ENCODE peak calls at places on chromosomes 13 and 19, in seven cellular contexts. H is hepatocyte, U is cardiac muscle cell, Y is esophagus squamous epithelium, W is psoas muscle, I is right lobe of liver, N is GM12878. F is an unnamed sample. For H3K27me3 and H3K9me3, the result is how much of the 10 kb centered on the place peaks cover.

GRCh38 chr19:5309438-5310204 is 31.0 kb downstream of the PTPRS start:
- DNase-seq in H (no peak), U (no peak), Y (no peak), W (no peak), I (no peak), N (no peak), F (no peak)

GRCh38 chr13:73056054-73056962 is 2.5 kb upstream of the KLF5 start:
- DNase-seq in H (peak), U (no peak), Y (no peak), W (no peak), I (no peak), N (no peak), F (no peak)

GRCh38 chr13:79724348-79725103 is 243.6 kb downstream of the NDFIP2 start:
- DNase-seq in H (peak), U (peak), Y (no peak), W (no peak), I (no peak), N (no peak), F (no peak)

GRCh38 chr19:6868341-6868740 is 19.0 kb upstream of the ADGRE1 start:
- DNase-seq in H (no peak), U (no peak), Y (no peak), W (peak), I (no peak), N (no peak), F (no peak)

GRCh38 chr19:3619631-3620012 is 7.0 kb downstream of the CACTIN start:
- DNase-seq in H (no peak), U (no peak), Y (no peak), W (peak), I (no peak), N (no peak), F (no peak)

GRCh38 chr19:29549105-29550070 is 23.6 kb downstream of the VSTM2B start:
- DNase-seq in H (no peak), U (no peak), Y (no peak), W (no peak), I (peak), N (no peak), F (no peak)

GRCh38 chr13:30763786-30764440 is 28.6 kb downstream of the ALOX5AP start:
- DNase-seq in H (no peak), U (no peak), Y (no peak), W (no peak), I (no peak), N (no peak), F (no peak)

GRCh38 chr13:28464861-28465260 is 30.1 kb downstream of the FLT1 start:
- DNase-seq in H (no peak), U (no peak), Y (no peak), W (no peak), I (no peak), N (no peak), F (no peak)

GRCh38 chr19:792361-792885 is 4.8 kb upstream of the PTBP1 start:
- DNase-seq in H (no peak), U (no peak), Y (no peak), W (no peak), I (no peak), N (no peak), F (no peak)

GRCh38 chr19:38402623-38402966 is 298 bp upstream of the FAM98C start:
- DNase-seq in H (no peak), U (no peak), Y (no peak), W (no peak), I (no peak), N (no peak), F (no peak)

GRCh38 chr13:109204252-109204651 is 574.8 kb downstream of the MYO16 start:
- DNase-seq in H (no peak), U (no peak), Y (no peak), W (no peak), I (no peak), N (no peak), F (no peak)

GRCh38 chr19:734716-735115 is 16.2 kb upstream of the MISP start:
- DNase-seq in H (no peak), U (no peak), Y (no peak), W (no peak), I (no peak), N (no peak), F (no peak)

GRCh38 chr13:60454425-60454824 is 57.4 kb downstream of the TDRD3 start:
- DNase-seq in H (no peak), U (no peak), Y (no peak), W (no peak), I (no peak), N (no peak), F (no peak)

GRCh38 chr13:98821372-98822237 is 69.1 kb upstream of the SLC15A1 start:
- DNase-seq in H (peak), U (peak), Y (no peak), W (no peak), I (peak), N (no peak), F (no peak)

GRCh38 chr13:60617863-60618733 is 221.1 kb downstream of the TDRD3 start:
- DNase-seq in H (peak), U (peak), Y (no peak), W (no peak), I (no peak), N (no peak), F (no peak)

GRCh38 chr13:79393564-79394249 is 12.3 kb downstream of the RBM26 start:
- DNase-seq in H (peak), U (no peak), Y (peak), W (no peak), I (no peak), N (no peak), F (no peak)

GRCh38 chr13:48078251-48078656 is 16.6 kb downstream of the MED4 start:
- DNase-seq in H (no peak), U (no peak), Y (no peak), W (no peak), I (no peak), N (peak), F (peak)

GRCh38 chr13:98576963-98577822 is at the start of gene STK24:
- DNase-seq in H (peak), U (peak), Y (no peak), W (peak), I (peak), N (no peak), F (peak)

GRCh38 chr19:40255619-40256166 is 29.2 kb upstream of the CCNP start:
- DNase-seq in H (no peak), U (no peak), Y (no peak), W (no peak), I (no peak), N (no peak), F (no peak)

GRCh38 chr13:100543872-100544602 is 44.6 kb downstream of the GGACT start:
- DNase-seq in H (no peak), U (no peak), Y (no peak), W (no peak), I (peak), N (no peak), F (no peak)

GRCh38 chr19:57559008-57559403 is 657 bp downstream of the ZNF550 start:
- DNase-seq in H (peak), U (peak), Y (no peak), W (no peak), I (no peak), N (no peak), F (peak)

GRCh38 chr13:83352391-83352790 is 529.9 kb downstream of the SLITRK1 start:
- DNase-seq in H (no peak), U (no peak), Y (no peak), W (no peak), I (no peak), N (no peak), F (no peak)

GRCh38 chr13:46367622-46368327 is 19.3 kb downstream of the RUBCNL start:
- DNase-seq in H (no peak), U (no peak), Y (no peak), W (no peak), I (no peak), N (no peak), F (no peak)

GRCh38 chr13:37752156-37752555 is 117.4 kb downstream of the TRPC4 start:
- DNase-seq in H (no peak), U (no peak), Y (no peak), W (no peak), I (no peak), N (no peak), F (no peak)

GRCh38 chr19:44596428-44597130 is 16.8 kb upstream of the IGSF23 start:
- DNase-seq in H (peak), U (no peak), Y (no peak), W (no peak), I (no peak), N (no peak), F (no peak)

GRCh38 chr19:47541507-47541906 is 26.6 kb upstream of the NAPA start:
- DNase-seq in H (no peak), U (peak), Y (no peak), W (no peak), I (no peak), N (peak), F (peak)

GRCh38 chr13:38418286-38418685 is 68.6 kb downstream of the UFM1 start:
- DNase-seq in H (no peak), U (no peak), Y (no peak), W (no peak), I (no peak), N (no peak), F (no peak)

GRCh38 chr19:18895828-18896341 is at the start of gene CERS1:
- DNase-seq in H (peak), U (peak), Y (no peak), W (no peak), I (no peak), N (no peak), F (no peak)

GRCh38 chr13:35460061-35460460 is 16.4 kb downstream of the MAB21L1 start:
- DNase-seq in H (no peak), U (no peak), Y (no peak), W (no peak), I (no peak), N (no peak), F (no peak)

GRCh38 chr13:85373322-85373721 is 425.9 kb downstream of the SLITRK6 start:
- DNase-seq in H (no peak), U (no peak), Y (no peak), W (no peak), I (no peak), N (no peak), F (no peak)

GRCh38 chr13:111609631-111610030 is 289.2 kb downstream of the TEX29 start:
- DNase-seq in H (no peak), U (no peak), Y (no peak), W (no peak), I (peak), N (no peak), F (no peak)

GRCh38 chr13:111614009-111614408 is 293.6 kb downstream of the TEX29 start:
- DNase-seq in H (no peak), U (no peak), Y (no peak), W (no peak), I (peak), N (no peak), F (no peak)

GRCh38 chr13:111612918-111613317 is 292.5 kb downstream of the TEX29 start:
- DNase-seq in H (no peak), U (no peak), Y (no peak), W (no peak), I (peak), N (no peak), F (no peak)

GRCh38 chr13:111610077-111610476 is 289.6 kb downstream of the TEX29 start:
- DNase-seq in H (no peak), U (no peak), Y (no peak), W (no peak), I (peak), N (no peak), F (no peak)

GRCh38 chr13:111610879-111611278 is 290.4 kb downstream of the TEX29 start:
- DNase-seq in H (no peak), U (no peak), Y (no peak), W (no peak), I (peak), N (no peak), F (no peak)
- H3K27me3 ChIP-seq in H (under half), U (under half), Y (under half), W (under half), I (under half), N (under half), F (under half)

GRCh38 chr13:77434289-77434688 is 101.2 kb upstream of the SCEL start:
- DNase-seq in H (no peak), U (no peak), Y (no peak), W (no peak), I (peak), N (no peak), F (no peak)

GRCh38 chr13:77425705-77426104 is 98.8 kb upstream of the MYCBP2 start:
- DNase-seq in H (no peak), U (no peak), Y (no peak), W (no peak), I (no peak), N (no peak), F (no peak)

GRCh38 chr13:77431449-77431848 is 104.1 kb upstream of the SCEL start:
- DNase-seq in H (no peak), U (no peak), Y (no peak), W (no peak), I (no peak), N (peak), F (no peak)

GRCh38 chr13:77429320-77430142 is 102.6 kb upstream of the MYCBP2 start:
- DNase-seq in H (no peak), U (no peak), Y (no peak), W (no peak), I (no peak), N (peak), F (no peak)

GRCh38 chr13:77430377-77430951 is 103.6 kb upstream of the MYCBP2 start:
- DNase-seq in H (no peak), U (no peak), Y (no peak), W (no peak), I (no peak), N (peak), F (no peak)
- H3K4me3 ChIP-seq in H (no peak), U (no peak), Y (no peak), W (no peak), I (no peak), N (peak), F (no peak)

GRCh38 chr19:1854542-1855039 is 6.3 kb upstream of the REXO1 start:
- DNase-seq in H (no peak), U (no peak), Y (no peak), W (peak), I (peak), N (no peak), F (no peak)
- H3K9me3 ChIP-seq in H (under half), U (under half), Y (under half), W (under half), I (under half), N (under half), F (under half)

DNA sequence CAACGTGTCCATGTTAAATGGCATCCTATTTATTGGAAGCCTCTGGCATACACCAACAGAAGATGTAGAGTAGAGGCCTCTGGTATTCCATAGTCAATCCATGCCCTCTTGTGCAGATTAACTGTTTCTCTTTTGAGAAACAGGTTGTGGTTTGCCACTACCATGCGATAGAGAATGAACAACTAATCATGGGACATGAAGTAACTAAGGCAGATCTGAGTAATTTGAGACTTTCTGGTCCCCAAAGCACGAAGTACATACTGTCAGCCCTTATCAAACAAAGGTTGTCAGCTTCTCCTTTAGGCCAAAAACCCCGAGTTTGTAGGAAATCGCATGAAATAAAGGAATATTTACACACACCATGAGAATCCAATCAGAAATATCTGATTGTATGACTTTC is 3.6 kb downstream of the ZNF121 start:
- DNase-seq in H (no peak), U (no peak), Y (no peak), W (no peak), I (no peak), N (no peak), F (no peak)
- H3K27me3 ChIP-seq in H (under half), U (under half), Y (under half), W (under half), I (under half), N (under half), F (under half)

DNA sequence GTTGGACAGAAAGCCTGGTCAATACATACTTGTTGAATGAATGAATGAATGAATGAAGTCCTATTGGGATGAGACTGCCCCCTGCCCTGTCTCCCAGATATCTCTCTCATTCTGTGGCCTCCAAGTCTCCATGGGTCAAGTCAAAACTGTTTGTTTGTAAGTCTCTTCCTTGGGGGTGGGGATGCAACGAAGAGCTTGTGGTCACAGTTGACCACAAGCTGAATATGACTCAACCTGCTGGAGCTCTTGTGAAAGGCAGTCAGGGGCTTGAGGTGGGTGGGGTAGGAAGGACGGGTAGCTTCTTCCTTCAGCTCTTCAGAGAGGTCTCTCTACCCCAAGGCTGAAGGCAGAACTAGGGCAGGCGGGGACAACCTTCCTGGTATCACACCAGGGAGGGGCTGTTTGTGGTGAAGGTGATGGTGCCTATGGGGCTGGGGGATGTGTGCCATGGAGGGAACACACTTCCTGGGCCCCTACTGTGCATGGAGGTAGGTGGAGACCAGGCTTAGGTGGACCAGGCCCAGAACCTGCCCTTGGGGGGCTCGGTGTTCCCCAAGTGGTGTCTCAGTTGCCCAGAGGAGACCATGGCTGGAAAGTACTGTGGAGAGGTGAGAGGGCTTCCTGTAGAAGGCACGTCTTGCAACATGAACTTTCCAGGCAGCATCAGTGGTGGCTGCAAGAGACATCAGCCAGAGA is 8.0 kb downstream of the MYO1F start:
- DNase-seq in H (no peak), U (no peak), Y (no peak), W (no peak), I (peak), N (peak), F (no peak)
- H3K4me3 ChIP-seq in H (no peak), U (no peak), Y (no peak), W (no peak), I (no peak), N (no peak), F (peak)

GRCh38 chr19:34603003-34603402 is 74.0 kb downstream of the SCGB2B2 start:
- DNase-seq in H (no peak), U (no peak), Y (no peak), W (no peak), I (no peak), N (no peak), F (no peak)
- H3K9me3 ChIP-seq in H (under half), U (under half), Y (under half), W (under half), I (under half), N (under half), F (under half)

F was measured in naive thymus-derived CD4-positive, alpha-beta T cell.